ENCODE peak calls at places on chromosome X, in five cellular contexts. U is trophoblast cell, I is neuronal stem cell, X is H9, Z is H1. N is an unnamed sample.

GRCh38 chrX:112614640-112615039 is 65.1 kb downstream of the LHFPL1 start:
- DNase-seq in U (no peak), I (peak; percentile 0), X (peak; percentile 80), Z (peak; percentile 36), N (peak; percentile 37)

GRCh38 chrX:626745-627509 is 3.7 kb upstream of the SHOX start:
- DNase-seq in U (no peak), I (no peak), X (no peak), Z (no peak), N (no peak)

GRCh38 chrX:318739-319578 is at the start of gene GTPBP6:
- DNase-seq in U (peak; percentile 100), I (peak; percentile 99), X (peak; percentile 100), Z (peak; percentile 99), N (peak; percentile 100)

GRCh38 chrX:137569470-137569891 is 3.6 kb downstream of the ZIC3 start:
- DNase-seq in U (no peak), I (no peak), X (no peak), Z (no peak), N (no peak)

GRCh38 chrX:3143043-3143799 is 102.0 kb downstream of the ARSF start:
- DNase-seq in U (no peak), I (no peak), X (no peak), Z (no peak), N (no peak)

GRCh38 chrX:41097326-41097725 is 12.1 kb downstream of the USP9X start:
- DNase-seq in U (no peak), I (no peak), X (no peak), Z (no peak), N (no peak)

GRCh38 chrX:109485470-109486340 is 3.8 kb upstream of the GUCY2F start:
- DNase-seq in U (peak; percentile 85), I (peak; percentile 33), X (peak; percentile 66), Z (no peak), N (peak; percentile 65)

GRCh38 chrX:2697741-2698294 is 6.7 kb downstream of the CD99 start:
- DNase-seq in U (no peak), I (no peak), X (no peak), Z (no peak), N (peak; percentile 64)

GRCh38 chrX:134896194-134896593 is 94.6 kb upstream of the SMIM10 start:
- DNase-seq in U (no peak), I (no peak), X (no peak), Z (no peak), N (no peak)

GRCh38 chrX:103063191-103063845 is 653 bp downstream of the BEX1 start:
- DNase-seq in U (peak; percentile 5), I (peak; percentile 59), X (peak; percentile 53), Z (peak; percentile 7), N (peak; percentile 13)

GRCh38 chrX:86348669-86349068 is 200.4 kb downstream of the DACH2 start:
- DNase-seq in U (no peak), I (no peak), X (peak; percentile 41), Z (no peak), N (no peak)

GRCh38 chrX:6184900-6185515 is 43.7 kb downstream of the NLGN4X start:
- DNase-seq in U (no peak), I (no peak), X (no peak), Z (no peak), N (no peak)

GRCh38 chrX:119004920-119005524 is 30.6 kb downstream of the LONRF3 start:
- DNase-seq in U (peak; percentile 66), I (peak; percentile 17), X (peak; percentile 70), Z (no peak), N (peak; percentile 31)

GRCh38 chrX:45077748-45078424 is 122.8 kb downstream of the DIPK2B start:
- DNase-seq in U (no peak), I (no peak), X (no peak), Z (no peak), N (no peak)

GRCh38 chrX:12981880-12982279 is 7.0 kb downstream of the TMSB4X start:
- DNase-seq in U (no peak), I (no peak), X (no peak), Z (no peak), N (no peak)

GRCh38 chrX:115595049-115595448 is 34.1 kb downstream of the PLS3 start:
- DNase-seq in U (no peak), I (no peak), X (no peak), Z (no peak), N (no peak)

GRCh38 chrX:17842769-17843525 is 18.2 kb downstream of the RAI2 start:
- DNase-seq in U (no peak), I (no peak), X (no peak), Z (no peak), N (no peak)

GRCh38 chrX:41377624-41378023 is 43.7 kb downstream of the DDX3X start:
- DNase-seq in U (no peak), I (no peak), X (no peak), Z (no peak), N (peak; percentile 45)

GRCh38 chrX:107777536-107777832 is at the start of gene NCBP2L:
- DNase-seq in U (no peak), I (no peak), X (no peak), Z (no peak), N (no peak)

GRCh38 chrX:154016366-154017076 is 3.2 kb downstream of the IRAK1 start:
- DNase-seq in U (no peak), I (no peak), X (no peak), Z (no peak), N (no peak)

GRCh38 chrX:1239681-1240142 is 27.3 kb upstream of the CRLF2 start:
- DNase-seq in U (peak; percentile 51), I (no peak), X (no peak), Z (no peak), N (no peak)

GRCh38 chrX:133923113-133923512 is 62.3 kb downstream of the GPC3 start:
- DNase-seq in U (peak; percentile 12), I (no peak), X (no peak), Z (no peak), N (peak; percentile 25)

GRCh38 chrX:84469226-84469625 is 33.0 kb downstream of the HDX start:
- DNase-seq in U (no peak), I (no peak), X (no peak), Z (no peak), N (peak; percentile 74)

GRCh38 chrX:6228720-6229119 is at the start of gene NLGN4X:
- DNase-seq in U (no peak), I (peak; percentile 11), X (peak; percentile 70), Z (no peak), N (no peak)

GRCh38 chrX:7925867-7926472 is 1.2 kb downstream of the PNPLA4 start:
- DNase-seq in U (peak; percentile 80), I (peak; percentile 35), X (peak; percentile 59), Z (peak; percentile 9), N (peak; percentile 72)

GRCh38 chrX:120428309-120428708 is 40.8 kb downstream of the LAMP2 start:
- DNase-seq in U (no peak), I (no peak), X (no peak), Z (no peak), N (peak; percentile 15)

GRCh38 chrX:12002876-12003275 is 135.4 kb upstream of the FRMPD4 start:
- DNase-seq in U (peak; percentile 36), I (no peak), X (no peak), Z (no peak), N (no peak)

GRCh38 chrX:97860206-97860605 is 976.5 kb downstream of the RPA4 start:
- DNase-seq in U (no peak), I (peak; percentile 0), X (no peak), Z (no peak), N (peak; percentile 54)
- H3K4ac ChIP-seq in U (no peak overlapping the region), I (no peak overlapping the region), X (no peak overlapping the region), Z (no peak overlapping the region), N (no peak overlapping the region)

GRCh38 chrX:39063702-39064101 is 262.4 kb downstream of the MID1IP1 start:
- DNase-seq in U (no peak), I (no peak), X (no peak), Z (no peak), N (no peak)

GRCh38 chrX:39070009-39070408 is 268.8 kb downstream of the MID1IP1 start:
- DNase-seq in U (no peak), I (no peak), X (peak; percentile 45), Z (no peak), N (no peak)

GRCh38 chrX:39067866-39068265 is 266.6 kb downstream of the MID1IP1 start:
- DNase-seq in U (peak; percentile 87), I (no peak), X (no peak), Z (no peak), N (no peak)

GRCh38 chrX:39063037-39063436 is 261.8 kb downstream of the MID1IP1 start:
- DNase-seq in U (peak; percentile 82), I (no peak), X (no peak), Z (no peak), N (no peak)

DNA sequence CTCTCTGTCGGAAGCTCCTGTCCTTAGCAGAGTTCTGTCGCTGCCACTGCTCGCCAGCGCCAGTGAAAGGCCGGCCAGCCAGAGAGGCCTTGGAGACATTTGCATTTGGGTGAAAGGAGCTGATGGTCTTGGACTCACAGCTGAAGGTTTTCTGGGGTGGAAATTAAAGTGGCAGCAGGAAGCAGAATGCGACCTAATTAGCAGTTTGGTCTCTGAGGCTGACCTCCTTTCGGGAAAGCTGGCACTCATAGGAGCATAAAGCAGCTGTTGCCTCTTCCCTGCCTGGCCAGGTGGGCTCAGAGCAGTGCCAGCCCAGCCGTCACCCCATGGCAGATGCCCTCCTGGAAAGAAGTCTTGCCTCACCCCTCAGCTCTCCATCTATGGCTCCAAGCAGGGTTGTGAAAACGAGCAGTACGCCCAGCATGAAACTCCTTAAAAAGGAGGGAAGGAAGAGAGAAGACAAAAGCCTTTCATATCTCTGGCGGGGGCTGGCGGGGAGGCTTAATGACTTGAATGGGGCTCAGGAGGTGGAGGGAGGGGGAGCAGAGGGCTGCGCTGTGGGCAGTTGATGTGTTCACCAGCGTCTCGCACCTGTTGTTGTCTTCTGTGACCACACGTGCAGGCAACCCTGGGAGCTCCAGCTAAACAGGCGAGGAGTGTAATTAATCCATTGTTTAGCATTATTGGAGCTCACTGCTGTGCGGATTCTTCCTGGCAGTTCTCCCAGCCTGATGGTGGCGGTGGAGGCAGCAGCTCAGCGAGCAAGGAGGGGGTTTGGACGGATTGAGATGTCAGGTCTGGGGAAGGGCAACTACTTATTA is 264.0 kb downstream of the MID1IP1 start:
- DNase-seq in U (no peak), I (peak; percentile 61), X (peak; percentile 73), Z (peak; percentile 19), N (no peak)
- H3K9ac ChIP-seq in U (no peak overlapping the region), I (no peak overlapping the region), X (no peak overlapping the region), Z (peak overlapping the region; percentile 36), N (no peak overlapping the region)

DNA sequence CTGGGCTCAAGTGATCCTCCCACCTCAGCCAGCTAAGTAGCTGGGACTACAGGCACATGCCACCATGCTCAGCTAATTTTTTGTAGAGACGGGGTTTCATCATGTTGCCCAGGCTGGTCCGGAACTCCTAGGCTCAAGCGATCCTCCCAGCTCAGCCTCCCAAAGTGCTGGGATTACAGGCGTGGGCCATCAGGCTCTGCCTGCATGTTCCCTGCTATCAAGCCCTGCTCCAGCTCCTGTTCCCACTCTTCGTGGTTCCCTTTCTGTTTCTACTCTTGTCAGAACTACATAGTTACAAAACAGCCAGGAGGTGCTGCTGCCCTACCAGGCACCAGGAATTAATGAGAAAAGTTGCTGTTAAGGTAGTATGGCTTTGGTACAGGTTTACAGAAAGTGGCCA is 8.7 kb downstream of the TIMP1 start:
- DNase-seq in U (no peak), I (no peak), X (no peak), Z (no peak), N (no peak)
- H2BK12ac ChIP-seq in U (no peak overlapping the region), I (no peak overlapping the region), X (no peak overlapping the region), Z (no peak overlapping the region), N (no peak overlapping the region)

GRCh38 chrX:13994104-13994503 is 35.6 kb downstream of the GEMIN8 start:
- DNase-seq in U (no peak), I (no peak), X (no peak), Z (no peak), N (no peak)

GRCh38 chrX:13994681-13995080 is 35.0 kb downstream of the GEMIN8 start:
- DNase-seq in U (no peak), I (no peak), X (no peak), Z (no peak), N (no peak)

GRCh38 chrX:13985697-13986435 is 43.8 kb downstream of the GEMIN8 start:
- DNase-seq in U (no peak), I (no peak), X (no peak), Z (no peak), N (no peak)

GRCh38 chrX:13990126-13990525 is 39.6 kb downstream of the GEMIN8 start:
- DNase-seq in U (no peak), I (no peak), X (no peak), Z (no peak), N (no peak)
- H3K4ac ChIP-seq in U (no peak overlapping the region), I (no peak overlapping the region), X (no peak overlapping the region), Z (no peak overlapping the region), N (no peak overlapping the region)